ENCODE peak calls at places on chromosomes 1 and 21, in eight cellular contexts. One of them, this sample, is unnamed.

GRCh38 chr1:231776006-231776707 is 149.6 kb downstream of the DISC1 start:
- DNase-seq in GM12878: no peak
- DNase-seq in endothelial cell of umbilical vein: no peak
- DNase-seq in SK-N-SH: no peak
- DNase-seq in H1: no peak
- DNase-seq in HCT116: no peak
- DNase-seq in K562: no peak
- DNase-seq in HepG2: no peak
- DNase-seq in this sample: no peak

GRCh38 chr21:33042812-33043211 is 17.1 kb downstream of the OLIG2 start:
- DNase-seq in K562: no peak
- DNase-seq in SK-N-SH: no peak
- DNase-seq in H1: no peak
- DNase-seq in HepG2: no peak
- DNase-seq in endothelial cell of umbilical vein: peak; percentile 91
- DNase-seq in HCT116: peak; percentile 50
- DNase-seq in GM12878: no peak
- DNase-seq in this sample: no peak

GRCh38 chr1:114610546-114611245 is 29.3 kb upstream of the BCAS2 start:
- DNase-seq in GM12878: no peak
- DNase-seq in HCT116: no peak
- DNase-seq in HepG2: no peak
- DNase-seq in endothelial cell of umbilical vein: no peak
- DNase-seq in H1: no peak
- DNase-seq in K562: no peak
- DNase-seq in SK-N-SH: no peak
- DNase-seq in this sample: no peak

GRCh38 chr1:236760986-236761385 is 34.1 kb upstream of the MTR start:
- DNase-seq in H1: no peak
- DNase-seq in K562: no peak
- DNase-seq in HCT116: no peak
- DNase-seq in GM12878: no peak
- DNase-seq in SK-N-SH: no peak
- DNase-seq in endothelial cell of umbilical vein: no peak
- DNase-seq in HepG2: no peak
- DNase-seq in this sample: no peak

GRCh38 chr21:36156815-36157670 is at the start of gene DOP1B:
- DNase-seq in HCT116: no peak
- DNase-seq in endothelial cell of umbilical vein: peak; percentile 23
- DNase-seq in HepG2: no peak
- DNase-seq in SK-N-SH: no peak
- DNase-seq in K562: peak; percentile 80
- DNase-seq in H1: no peak
- DNase-seq in GM12878: no peak
- DNase-seq in this sample: no peak

GRCh38 chr1:118304722-118305344 is 119.8 kb upstream of the SPAG17 start:
- DNase-seq in SK-N-SH: peak; percentile 2
- DNase-seq in H1: no peak
- DNase-seq in K562: no peak
- DNase-seq in HCT116: no peak
- DNase-seq in endothelial cell of umbilical vein: no peak
- DNase-seq in HepG2: no peak
- DNase-seq in GM12878: no peak
- DNase-seq in this sample: no peak

GRCh38 chr1:76659171-76659940 is 207.9 kb upstream of the ST6GALNAC5 start:
- DNase-seq in HepG2: no peak
- DNase-seq in GM12878: no peak
- DNase-seq in K562: no peak
- DNase-seq in SK-N-SH: no peak
- DNase-seq in H1: no peak
- DNase-seq in HCT116: no peak
- DNase-seq in endothelial cell of umbilical vein: no peak
- DNase-seq in this sample: no peak

GRCh38 chr1:143718021-143718420 is 253.8 kb downstream of the FAM72C start:
- DNase-seq in K562: no peak
- DNase-seq in endothelial cell of umbilical vein: no peak
- DNase-seq in SK-N-SH: no peak
- DNase-seq in H1: no peak
- DNase-seq in HCT116: no peak
- DNase-seq in HepG2: no peak
- DNase-seq in GM12878: no peak
- DNase-seq in this sample: no peak

GRCh38 chr1:169491845-169492281 is 6.1 kb upstream of the SLC19A2 start:
- DNase-seq in HCT116: no peak
- DNase-seq in GM12878: no peak
- DNase-seq in HepG2: no peak
- DNase-seq in H1: no peak
- DNase-seq in endothelial cell of umbilical vein: no peak
- DNase-seq in SK-N-SH: no peak
- DNase-seq in K562: no peak
- DNase-seq in this sample: no peak

GRCh38 chr1:151513626-151514101 is 2.5 kb downstream of the CGN start:
- DNase-seq in HCT116: no peak
- DNase-seq in K562: no peak
- DNase-seq in HepG2: peak; percentile 76
- DNase-seq in H1: peak; percentile 59
- DNase-seq in GM12878: no peak
- DNase-seq in SK-N-SH: peak; percentile 64
- DNase-seq in endothelial cell of umbilical vein: no peak
- DNase-seq in this sample: no peak

GRCh38 chr1:230970432-230970831 is 8.2 kb downstream of the TTC13 start:
- DNase-seq in HepG2: no peak
- DNase-seq in SK-N-SH: no peak
- DNase-seq in K562: no peak
- DNase-seq in GM12878: no peak
- DNase-seq in HCT116: no peak
- DNase-seq in endothelial cell of umbilical vein: no peak
- DNase-seq in H1: no peak
- DNase-seq in this sample: no peak

GRCh38 chr21:42443876-42444744 is 40.4 kb downstream of the UBASH3A start:
- DNase-seq in GM12878: no peak
- DNase-seq in endothelial cell of umbilical vein: no peak
- DNase-seq in H1: no peak
- DNase-seq in HepG2: no peak
- DNase-seq in SK-N-SH: no peak
- DNase-seq in K562: no peak
- DNase-seq in HCT116: no peak
- DNase-seq in this sample: no peak

GRCh38 chr1:119966020-119966419 is 69.7 kb upstream of the ADAM30 start:
- DNase-seq in GM12878: no peak
- DNase-seq in SK-N-SH: no peak
- DNase-seq in K562: no peak
- DNase-seq in HCT116: no peak
- DNase-seq in H1: no peak
- DNase-seq in HepG2: no peak
- DNase-seq in endothelial cell of umbilical vein: no peak
- DNase-seq in this sample: no peak

GRCh38 chr1:178232949-178233348 is 139.0 kb downstream of the RASAL2 start:
- DNase-seq in HepG2: no peak
- DNase-seq in K562: no peak
- DNase-seq in H1: no peak
- DNase-seq in endothelial cell of umbilical vein: no peak
- DNase-seq in GM12878: no peak
- DNase-seq in HCT116: no peak
- DNase-seq in SK-N-SH: no peak
- DNase-seq in this sample: peak; percentile 55

GRCh38 chr1:7705048-7705907 is 65.8 kb upstream of the VAMP3 start:
- DNase-seq in endothelial cell of umbilical vein: no peak
- DNase-seq in HCT116: no peak
- DNase-seq in SK-N-SH: peak; percentile 69
- DNase-seq in H1: peak; percentile 67
- DNase-seq in K562: peak; percentile 27
- DNase-seq in GM12878: no peak
- DNase-seq in HepG2: no peak
- DNase-seq in this sample: no peak

GRCh38 chr1:47434051-47434842 is 3.6 kb upstream of the FOXD2 start:
- DNase-seq in GM12878: no peak
- DNase-seq in HCT116: no peak
- DNase-seq in SK-N-SH: peak; percentile 58
- DNase-seq in endothelial cell of umbilical vein: peak; percentile 39
- DNase-seq in H1: no peak
- DNase-seq in HepG2: no peak
- DNase-seq in K562: no peak
- DNase-seq in this sample: no peak

GRCh38 chr21:35273331-35273730 is 224.2 kb upstream of the RUNX1 start:
- DNase-seq in GM12878: no peak
- DNase-seq in HCT116: no peak
- DNase-seq in HepG2: no peak
- DNase-seq in endothelial cell of umbilical vein: no peak
- DNase-seq in K562: no peak
- DNase-seq in H1: no peak
- DNase-seq in SK-N-SH: no peak
- DNase-seq in this sample: no peak

GRCh38 chr1:6028042-6028895 is 17.4 kb upstream of the KCNAB2 start:
- DNase-seq in endothelial cell of umbilical vein: no peak
- DNase-seq in HepG2: no peak
- DNase-seq in SK-N-SH: no peak
- DNase-seq in GM12878: no peak
- DNase-seq in HCT116: no peak
- DNase-seq in H1: no peak
- DNase-seq in K562: no peak
- DNase-seq in this sample: no peak

GRCh38 chr21:45306453-45306831 is 18.7 kb upstream of the POFUT2 start:
- DNase-seq in HepG2: no peak
- DNase-seq in H1: no peak
- DNase-seq in endothelial cell of umbilical vein: no peak
- DNase-seq in K562: no peak
- DNase-seq in GM12878: no peak
- DNase-seq in SK-N-SH: no peak
- DNase-seq in HCT116: no peak
- DNase-seq in this sample: no peak

GRCh38 chr1:187877220-187877619 is 1048.5 kb downstream of the PLA2G4A start:
- DNase-seq in GM12878: no peak
- DNase-seq in SK-N-SH: no peak
- DNase-seq in endothelial cell of umbilical vein: no peak
- DNase-seq in HCT116: no peak
- DNase-seq in HepG2: no peak
- DNase-seq in K562: no peak
- DNase-seq in H1: no peak
- DNase-seq in this sample: no peak

GRCh38 chr1:35876988-35877387 is 6.0 kb upstream of the AGO1 start:
- DNase-seq in GM12878: no peak
- DNase-seq in K562: peak; percentile 39
- DNase-seq in endothelial cell of umbilical vein: peak; percentile 11
- DNase-seq in H1: peak; percentile 62
- DNase-seq in HCT116: no peak
- DNase-seq in HepG2: no peak
- DNase-seq in SK-N-SH: no peak
- DNase-seq in this sample: no peak

DNA sequence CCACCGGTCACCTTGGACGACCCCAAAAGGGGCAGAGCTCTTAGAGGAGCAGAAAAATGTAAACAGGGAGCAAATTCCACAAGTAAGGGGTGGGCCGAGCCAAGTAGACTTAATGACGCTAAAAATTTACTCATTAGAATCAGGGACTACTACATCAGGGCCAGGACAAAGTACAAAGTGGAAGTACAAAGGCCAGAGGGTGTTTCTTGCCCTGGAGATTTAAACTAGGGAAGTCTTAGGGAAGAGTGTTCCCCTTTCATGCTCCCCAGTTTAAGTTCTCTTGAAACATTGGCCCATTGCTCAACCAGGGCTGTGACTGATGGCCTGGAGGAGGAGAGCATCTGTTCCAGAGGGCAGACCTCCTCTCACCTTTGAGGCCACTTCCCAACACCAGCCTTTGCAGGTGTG is 48.6 kb downstream of the BACH1 start:
- DNase-seq in endothelial cell of umbilical vein: no peak
- DNase-seq in GM12878: no peak
- DNase-seq in HepG2: peak; percentile 27
- DNase-seq in H1: no peak
- DNase-seq in K562: no peak
- DNase-seq in SK-N-SH: no peak
- DNase-seq in HCT116: no peak
- DNase-seq in this sample: no peak
- H3K9ac ChIP-seq in endothelial cell of umbilical vein: no peak overlapping the region
- H3K9ac ChIP-seq in GM12878: no peak overlapping the region
- H3K9ac ChIP-seq in HepG2: no peak overlapping the region
- H3K9ac ChIP-seq in H1: no peak overlapping the region
- H3K9ac ChIP-seq in K562: no peak overlapping the region
- H3K9ac ChIP-seq in SK-N-SH: no peak overlapping the region
- H3K9ac ChIP-seq in HCT116: no peak overlapping the region
- H3K9ac ChIP-seq in this sample: no peak overlapping the region

DNA sequence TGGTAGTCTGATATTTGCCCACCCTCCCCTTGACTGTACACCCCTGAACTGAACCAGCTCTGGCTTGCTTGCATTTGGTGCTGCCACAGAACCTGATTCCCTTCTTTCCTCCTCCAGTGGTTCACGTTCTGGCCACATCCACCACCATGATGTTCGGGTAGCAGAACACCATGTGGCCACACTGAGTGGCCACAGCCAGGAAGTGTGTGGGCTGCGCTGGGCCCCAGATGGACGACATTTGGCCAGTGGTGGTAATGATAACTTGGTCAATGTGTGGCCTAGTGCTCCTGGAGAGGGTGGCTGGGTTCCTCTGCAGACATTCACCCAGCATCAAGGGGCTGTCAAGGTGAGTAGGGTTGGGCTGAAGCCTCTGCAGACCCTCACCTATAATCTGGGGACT is 1.8 kb downstream of the CDC20 start:
- DNase-seq in endothelial cell of umbilical vein: no peak
- DNase-seq in K562: no peak
- DNase-seq in H1: no peak
- DNase-seq in GM12878: no peak
- DNase-seq in HCT116: no peak
- DNase-seq in SK-N-SH: no peak
- DNase-seq in HepG2: no peak
- DNase-seq in this sample: no peak
- TF ChIP-seq POLR2AphosphoS5 in endothelial cell of umbilical vein: no peak
- TF ChIP-seq POLR2AphosphoS5 in K562: no peak
- TF ChIP-seq POLR2AphosphoS5 in H1: no peak
- TF ChIP-seq POLR2AphosphoS5 in GM12878: no peak
- TF ChIP-seq POLR2AphosphoS5 in HCT116: no peak
- TF ChIP-seq POLR2AphosphoS5 in SK-N-SH: no peak
- TF ChIP-seq POLR2AphosphoS5 in HepG2: no peak
- TF ChIP-seq POLR2AphosphoS5 in this sample: no peak

DNA sequence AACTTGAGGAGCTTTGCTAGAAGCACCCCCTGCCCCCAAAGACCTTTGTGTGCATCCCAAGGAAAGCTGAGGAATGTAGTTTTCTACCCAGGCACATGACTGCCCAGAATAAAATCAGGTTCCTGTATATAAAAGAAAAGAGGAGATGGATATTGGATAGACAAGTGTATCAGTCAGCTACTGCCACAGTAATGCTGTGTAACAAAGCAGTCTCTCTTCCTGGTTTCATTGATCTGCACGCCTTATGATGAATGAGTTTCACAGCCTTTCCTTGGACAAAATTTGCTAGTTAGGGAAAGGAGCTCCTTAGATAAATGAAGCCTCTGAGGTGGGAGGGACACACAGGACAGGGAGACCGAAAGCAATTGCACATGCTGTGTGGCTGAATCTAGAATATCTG is 108.9 kb downstream of the TAS1R2 start:
- DNase-seq in SK-N-SH: no peak
- DNase-seq in HepG2: no peak
- DNase-seq in H1: no peak
- DNase-seq in GM12878: no peak
- DNase-seq in endothelial cell of umbilical vein: no peak
- DNase-seq in HCT116: no peak
- DNase-seq in K562: no peak
- DNase-seq in this sample: no peak
- H3K4me3 ChIP-seq in SK-N-SH: no peak overlapping the region
- H3K4me3 ChIP-seq in HepG2: no peak overlapping the region
- H3K4me3 ChIP-seq in H1: no peak overlapping the region
- H3K4me3 ChIP-seq in GM12878: no peak overlapping the region
- H3K4me3 ChIP-seq in endothelial cell of umbilical vein: no peak overlapping the region
- H3K4me3 ChIP-seq in HCT116: no peak overlapping the region
- H3K4me3 ChIP-seq in K562: no peak overlapping the region
- H3K4me3 ChIP-seq in this sample: no peak overlapping the region

GRCh38 chr1:40256401-40257084 is 1.5 kb upstream of the ZMPSTE24 start:
- DNase-seq in SK-N-SH: no peak
- DNase-seq in HepG2: no peak
- DNase-seq in K562: no peak
- DNase-seq in HCT116: no peak
- DNase-seq in H1: no peak
- DNase-seq in endothelial cell of umbilical vein: peak; percentile 24
- DNase-seq in GM12878: no peak
- DNase-seq in this sample: no peak
- H3K9ac ChIP-seq in SK-N-SH: peak overlapping the region; percentile 99
- H3K9ac ChIP-seq in HepG2: peak overlapping the region; percentile 99
- H3K9ac ChIP-seq in K562: peak overlapping the region; percentile 98
- H3K9ac ChIP-seq in HCT116: peak overlapping the region; percentile 98
- H3K9ac ChIP-seq in H1: no peak overlapping the region
- H3K9ac ChIP-seq in endothelial cell of umbilical vein: peak overlapping the region; percentile 99
- H3K9ac ChIP-seq in GM12878: peak overlapping the region; percentile 100
- H3K9ac ChIP-seq in this sample: peak overlapping the region; percentile 95